ENCODE peak calls at places on chromosomes 5 and 9, in eight cellular contexts. M is heart right ventricle, P is cardiac muscle cell, Q is testis, G is right cardiac atrium, H is upper lobe of right lung, K is hepatocyte, Y is fibroblast of lung. T is an unnamed sample. For H3K4me1, the result is how much of the 10 kb centered on the place peaks cover.

GRCh38 chr9:94112716-94113465 is 28.6 kb downstream of the PTPDC1 start:
- DNase-seq in M (no peak), P (peak), Y (peak), H (no peak), G (no peak), K (peak), Q (no peak), T (no peak)

GRCh38 chr5:89968870-89969472 is 440.6 kb downstream of the CETN3 start:
- DNase-seq in K (no peak), P (peak), H (no peak), M (no peak), Y (peak), G (no peak), Q (peak), T (peak)

GRCh38 chr5:133962801-133963476 is 5.5 kb downstream of the C5orf15 start:
- DNase-seq in M (no peak), P (peak), G (no peak), Q (no peak), H (no peak), Y (peak), K (no peak), T (no peak)

GRCh38 chr9:96420468-96421219 is 2.5 kb upstream of the ZNF367 start:
- DNase-seq in H (no peak), M (no peak), P (peak), G (no peak), Y (peak), Q (no peak), K (peak), T (peak)

GRCh38 chr9:21070171-21070571 is 7.6 kb downstream of the IFNB1 start:
- DNase-seq in Q (peak), G (peak), M (peak), Y (peak), H (no peak), K (peak), P (peak), T (peak)

GRCh38 chr5:36066540-36067210 is at the start of gene UGT3A2:
- DNase-seq in P (no peak), H (no peak), K (no peak), Y (no peak), Q (peak), M (no peak), G (no peak), T (peak)

GRCh38 chr5:14211818-14212799 is 69.0 kb downstream of the TRIO start:
- DNase-seq in P (no peak), M (no peak), K (no peak), Y (no peak), Q (no peak), H (no peak), G (no peak), T (no peak)

GRCh38 chr5:66840527-66841013 is 244.4 kb downstream of the MAST4 start:
- DNase-seq in M (no peak), Q (no peak), K (no peak), P (no peak), H (no peak), Y (no peak), G (no peak), T (no peak)

GRCh38 chr5:78886650-78887230 is 98.4 kb downstream of the ARSB start:
- DNase-seq in H (no peak), M (no peak), K (no peak), Y (no peak), P (peak), Q (no peak), G (no peak), T (peak)

GRCh38 chr9:116237456-116237855 is 83.9 kb downstream of the PAPPA start:
- DNase-seq in P (no peak), M (no peak), Q (no peak), Y (peak), K (no peak), G (no peak), H (no peak), T (no peak)

GRCh38 chr5:18732556-18733479 is 1098.6 kb downstream of the TAF11L14 start:
- DNase-seq in Y (no peak), P (no peak), M (no peak), G (no peak), H (no peak), Q (no peak), K (no peak), T (no peak)

DNA sequence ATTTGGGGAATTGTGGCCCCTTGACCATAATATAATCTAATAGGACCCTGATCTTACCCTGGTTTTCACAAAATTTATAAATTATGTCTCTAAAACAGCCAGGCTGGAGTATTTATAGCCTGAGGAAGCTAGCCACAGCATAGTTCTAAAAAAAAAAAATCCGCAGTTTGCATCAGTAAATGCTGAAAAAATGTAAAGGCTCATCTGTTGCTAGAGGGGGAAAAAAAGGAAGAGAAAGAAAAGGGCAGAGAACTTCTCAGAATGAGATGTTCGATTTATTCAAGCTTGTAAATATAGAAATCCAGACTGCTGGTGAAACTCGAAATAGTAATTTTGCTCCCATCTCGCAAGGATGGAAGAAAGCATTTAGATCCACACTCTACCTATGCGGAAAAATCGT is 467.4 kb downstream of the NTRK2 start:
- DNase-seq in G (no peak), M (no peak), K (no peak), P (no peak), Q (no peak), Y (no peak), H (no peak), T (no peak)
- H3K4me3 ChIP-seq in G (no peak), M (no peak), K (no peak), P (no peak), Q (no peak), Y (no peak), H (no peak), T (no peak)

DNA sequence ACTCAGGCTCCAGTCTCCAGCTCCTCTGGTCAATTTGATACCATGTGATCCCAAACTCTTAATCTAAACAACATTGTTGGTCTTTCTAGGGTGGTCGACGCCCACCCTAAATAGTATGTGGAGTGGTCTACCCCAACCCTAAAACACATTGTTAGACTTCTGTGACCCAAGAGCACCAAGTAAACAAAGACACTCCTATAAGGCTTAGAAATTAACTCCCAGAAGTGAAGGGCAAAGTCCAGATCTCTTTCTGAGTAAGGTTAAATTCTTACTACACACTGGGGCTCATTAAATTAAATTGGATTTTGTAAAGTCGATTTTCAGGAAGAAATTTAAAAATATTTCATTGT is 75.0 kb downstream of the SLC44A1 start:
- DNase-seq in Y (no peak), Q (no peak), G (no peak), M (no peak), K (peak), H (no peak), P (no peak), T (no peak)
- H3K27ac ChIP-seq in Y (no peak), Q (no peak), G (no peak), M (no peak), K (peak), H (no peak), P (no peak), T (no peak)

GRCh38 chr5:52947208-52947607 is 41.9 kb upstream of the ITGA2 start:
- DNase-seq in K (no peak), P (no peak), M (no peak), H (no peak), G (no peak), Y (peak), Q (no peak), T (no peak)

GRCh38 chr5:52952483-52952882 is 36.7 kb upstream of the ITGA2 start:
- DNase-seq in H (no peak), M (no peak), K (no peak), Y (no peak), Q (no peak), G (no peak), P (no peak), T (no peak)

GRCh38 chr5:52948418-52949076 is 40.6 kb upstream of the ITGA2 start:
- DNase-seq in K (peak), Y (peak), G (peak), P (peak), Q (peak), M (no peak), H (no peak), T (peak)

GRCh38 chr5:52947851-52948250 is 41.3 kb upstream of the ITGA2 start:
- DNase-seq in P (no peak), K (no peak), Y (peak), H (no peak), Q (no peak), M (no peak), G (no peak), T (no peak)

DNA sequence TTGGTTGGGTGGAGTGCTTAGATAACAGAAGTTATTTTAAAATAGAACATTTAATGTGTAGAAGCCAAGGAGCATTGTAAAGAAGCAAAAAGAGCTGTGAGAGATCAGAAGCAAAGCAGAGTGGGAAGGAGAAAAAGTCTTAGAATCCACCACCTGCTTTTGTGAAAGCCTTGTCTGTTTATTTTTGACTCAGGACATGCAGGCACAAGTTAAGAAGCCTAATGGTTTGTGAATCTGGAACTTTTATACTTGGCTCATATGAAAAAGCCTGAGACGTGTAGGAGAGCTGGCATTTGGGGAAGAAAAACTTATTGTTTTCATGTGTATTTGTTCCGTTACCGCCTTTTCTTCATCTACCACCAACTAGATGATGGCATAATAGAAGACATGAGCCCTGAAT is 38.5 kb upstream of the ITGA2 start:
- DNase-seq in P (no peak), Q (no peak), H (no peak), Y (no peak), M (no peak), G (no peak), K (no peak), T (no peak)
- H3K4me1 ChIP-seq in P (under half), Q (under half), H (under half), Y (under half), M (under half), G (under half), K (under half), T (under half)

GRCh38 chr5:170267431-170268152 is 30.0 kb downstream of the LCP2 start:
- DNase-seq in Q (peak), K (peak), M (peak), H (peak), Y (peak), P (peak), G (peak), T (peak)
- H3K4me3 ChIP-seq in Q (no peak), K (no peak), M (no peak), H (peak), Y (no peak), P (no peak), G (no peak), T (no peak)

DNA sequence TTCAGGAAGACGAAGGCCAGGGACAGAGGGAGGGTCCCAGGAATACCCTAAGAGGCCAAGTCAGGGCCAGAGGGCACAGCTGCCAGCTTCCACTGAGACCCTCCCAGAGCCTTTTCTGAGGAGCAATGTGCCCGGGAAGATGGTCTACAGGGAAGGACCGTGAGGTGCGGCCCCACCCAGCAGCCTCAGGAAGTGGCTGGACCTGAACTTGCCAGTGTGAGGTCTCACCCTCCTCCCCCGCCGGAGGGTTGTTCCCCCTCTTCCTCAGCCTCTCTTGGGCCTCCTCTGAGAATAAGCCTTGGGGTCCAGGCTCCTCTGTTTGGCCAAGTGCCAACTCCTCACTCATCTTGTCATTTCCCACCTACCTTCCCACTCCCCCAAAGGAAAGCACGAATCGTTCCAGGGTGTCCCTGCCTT is 13.4 kb upstream of the SLC25A51 start:
- DNase-seq in G (no peak), H (no peak), Y (no peak), M (no peak), K (no peak), Q (no peak), P (no peak), T (no peak)
- H3K27ac ChIP-seq in G (peak), H (peak), Y (peak), M (peak), K (no peak), Q (peak), P (no peak), T (peak)

GRCh38 chr5:95953026-95953425 is 8.6 kb downstream of the ELL2 start:
- DNase-seq in Q (no peak), K (no peak), Y (no peak), M (no peak), G (no peak), P (peak), H (no peak), T (no peak)
- H3K4me1 ChIP-seq in Q (under half), K (under half), Y (under half), M (under half), G (under half), P (half or more), H (under half), T (under half)

GRCh38 chr5:76818844-76819831 is at the start of gene F2RL1:
- DNase-seq in H (peak), Y (peak), G (peak), M (peak), P (peak), Q (peak), K (peak), T (peak)
- H3K4me3 ChIP-seq in H (peak), Y (peak), G (peak), M (peak), P (peak), Q (peak), K (peak), T (peak)

GRCh38 chr5:157390179-157390923 is 69.7 kb upstream of the NIPAL4 start:
- DNase-seq in H (peak), K (peak), G (no peak), M (no peak), Q (no peak), Y (peak), P (peak), T (no peak)
- H3K27ac ChIP-seq in H (no peak), K (peak), G (no peak), M (no peak), Q (no peak), Y (peak), P (no peak), T (no peak)

GRCh38 chr9:126165755-126166154 is 160.9 kb upstream of the MVB12B start:
- DNase-seq in H (no peak), Y (no peak), M (no peak), K (no peak), Q (no peak), G (no peak), P (no peak), T (no peak)
- H3K4me1 ChIP-seq in H (under half), Y (under half), M (under half), K (under half), Q (under half), G (under half), P (under half), T (under half)

GRCh38 chr5:174818430-174818829 is 94.0 kb downstream of the MSX2 start:
- DNase-seq in Y (no peak), G (no peak), P (no peak), H (no peak), Q (no peak), K (no peak), M (no peak), T (no peak)

GRCh38 chr5:174816858-174817257 is 92.5 kb downstream of the MSX2 start:
- DNase-seq in H (no peak), G (no peak), P (no peak), K (no peak), M (no peak), Y (no peak), Q (no peak), T (no peak)

DNA sequence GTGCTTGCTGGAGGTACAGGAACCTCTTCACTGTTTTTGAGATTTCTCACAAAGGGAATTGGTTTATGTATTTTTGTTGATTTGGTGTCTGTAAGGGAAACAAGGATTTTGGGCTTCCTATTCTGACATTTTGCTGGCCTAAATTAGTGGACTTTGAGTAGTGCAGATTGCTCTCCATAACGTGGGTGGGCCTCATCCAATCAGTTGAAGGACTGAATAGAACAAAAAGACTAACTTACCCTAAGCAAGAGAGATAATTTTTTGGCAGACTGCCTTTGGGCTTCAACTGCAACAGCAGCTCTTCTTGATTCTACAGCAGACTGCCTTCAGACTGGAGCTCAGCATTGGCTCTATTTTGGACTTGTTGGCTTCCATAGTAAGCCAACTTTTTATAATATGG is 93.2 kb downstream of the MSX2 start:
- DNase-seq in P (no peak), K (no peak), M (no peak), Y (no peak), G (no peak), H (no peak), Q (no peak), T (no peak)
- H3K4me3 ChIP-seq in P (no peak), K (no peak), M (no peak), Y (no peak), G (no peak), H (no peak), Q (no peak), T (no peak)

T was measured in A673.